ENCODE peak calls at places on chromosomes 11 and 22, in four cellular contexts. E is PC-3, S is spleen, Q is pancreas. X is an unnamed sample.

GRCh38 chr11:27294654-27295053 is 68.4 kb downstream of the CCDC34 start:
- DNase-seq in E (no peak), S (no peak), Q (no peak), X (no peak)

GRCh38 chr11:66549696-66550095 is 3.0 kb downstream of the ACTN3 start:
- DNase-seq in E (no peak), S (no peak), Q (peak; percentile 3), X (no peak)

GRCh38 chr22:26436903-26437515 is 7.9 kb downstream of the ASPHD2 start:
- DNase-seq in E (peak; percentile 32), S (no peak), Q (no peak), X (no peak)

GRCh38 chr11:47971501-47971900 is 8.9 kb upstream of the PTPRJ start:
- DNase-seq in E (no peak), S (no peak), Q (no peak), X (no peak)

GRCh38 chr22:32034275-32034674 is 8.8 kb upstream of the SLC5A1 start:
- DNase-seq in E (no peak), S (no peak), Q (no peak), X (no peak)

GRCh38 chr22:19109198-19110063 is 12.8 kb downstream of the DGCR2 start:
- DNase-seq in E (no peak), S (no peak), Q (no peak), X (peak; percentile 26)

GRCh38 chr22:21803859-21804258 is 63.6 kb downstream of the MAPK1 start:
- DNase-seq in E (no peak), S (no peak), Q (no peak), X (no peak)

GRCh38 chr11:66862559-66863037 is 5.7 kb downstream of the LRFN4 start:
- DNase-seq in E (no peak), S (no peak), Q (no peak), X (no peak)

GRCh38 chr11:17408026-17408425 is 19.6 kb upstream of the KCNJ11 start:
- DNase-seq in E (no peak), S (peak; percentile 41), Q (peak; percentile 22), X (no peak)

GRCh38 chr11:114813216-114813615 is 134.9 kb downstream of the NXPE2 start:
- DNase-seq in E (no peak), S (no peak), Q (no peak), X (no peak)

GRCh38 chr11:81005595-81005994 is 1564.8 kb upstream of the TENM4 start:
- DNase-seq in E (peak; percentile 90), S (no peak), Q (no peak), X (no peak)

GRCh38 chr11:121385693-121386092 is 66.4 kb upstream of the SORL1 start:
- DNase-seq in E (no peak), S (no peak), Q (no peak), X (no peak)
- TF ChIP-seq CTCF in E (no peak), S (no peak), Q (no peak), X (no peak)

DNA sequence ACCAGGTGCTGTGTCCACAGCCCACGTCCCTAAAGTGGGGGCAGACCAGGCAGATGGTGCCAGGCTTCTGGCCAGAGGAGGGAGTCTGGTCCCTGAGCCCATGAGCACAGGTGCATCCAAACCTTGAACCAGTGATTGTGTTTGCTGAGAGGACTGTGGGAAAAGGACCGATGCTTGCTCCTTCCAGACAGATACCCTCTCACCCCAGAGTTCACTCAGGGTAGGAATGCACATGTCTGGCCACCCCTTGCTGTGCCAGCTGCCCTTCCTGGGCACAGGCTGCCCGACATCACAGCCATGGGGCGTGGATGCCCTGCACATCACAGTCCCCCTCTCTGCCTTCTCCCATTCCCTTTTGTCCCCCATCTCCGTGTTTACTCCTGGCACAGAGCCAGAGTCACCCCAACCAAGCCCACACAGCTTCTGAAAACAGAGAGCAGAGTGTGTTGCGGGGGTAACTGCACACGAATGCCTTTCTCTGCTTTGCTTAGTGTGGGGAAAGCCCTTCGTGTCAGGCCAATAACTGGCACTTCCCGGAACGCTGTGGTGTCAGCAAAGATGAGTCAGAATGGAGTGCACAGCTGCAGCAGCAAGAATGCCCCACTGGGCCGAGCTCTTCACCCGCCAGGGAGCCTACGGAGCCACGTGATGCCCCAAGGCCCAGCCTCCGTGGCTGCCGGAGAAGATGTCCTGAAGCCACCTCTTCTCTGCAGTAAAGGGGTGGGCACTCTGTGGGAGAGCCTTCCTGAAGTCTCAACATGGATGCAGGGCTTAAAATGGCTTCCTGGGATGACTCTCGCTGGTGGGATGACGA is 7.6 kb downstream of the CARS1 start:
- DNase-seq in E (peak; percentile 86), S (peak; percentile 92), Q (peak; percentile 76), X (peak; percentile 61)
- H3K4me1 ChIP-seq in E (peaks cover 15% of the 10 kb centered on the region), S (no peaks in the 10 kb centered on the region), Q (no peaks in the 10 kb centered on the region), X (no peaks in the 10 kb centered on the region)

DNA sequence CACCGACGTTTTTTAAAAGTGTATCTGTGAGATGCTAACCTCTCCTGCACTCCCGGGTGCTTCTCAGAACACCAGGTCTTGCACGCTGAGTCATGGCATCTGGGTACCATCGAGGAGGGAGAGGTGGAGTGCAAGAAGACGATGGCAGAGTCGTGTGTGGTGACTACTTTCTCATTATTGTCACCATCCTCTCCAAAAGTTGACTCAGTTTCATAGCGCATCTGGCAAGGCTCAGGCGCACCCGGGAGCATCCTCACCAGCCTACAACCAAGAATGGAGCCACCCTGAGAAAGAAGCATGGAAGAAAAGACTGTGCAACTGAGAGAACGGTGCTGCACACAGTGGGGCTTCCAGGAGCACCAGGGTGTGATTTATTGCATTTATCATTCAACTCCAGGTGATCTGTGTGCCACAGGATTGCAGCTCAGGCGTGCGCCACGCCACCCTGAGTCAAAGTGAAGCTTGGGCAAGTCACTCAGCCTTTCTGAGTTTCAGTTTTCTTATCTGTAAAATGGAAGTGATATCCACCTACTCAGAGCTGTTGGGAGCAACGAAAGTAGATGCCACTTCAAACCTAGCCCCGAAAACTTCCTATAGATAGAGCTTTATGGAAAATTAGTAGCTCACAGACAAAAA is 65.4 kb downstream of the LINC01488 start:
- DNase-seq in E (no peak), S (peak; percentile 43), Q (no peak), X (no peak)
- TF ChIP-seq CTCF in E (no peak), S (no peak), Q (no peak), X (no peak)

DNA sequence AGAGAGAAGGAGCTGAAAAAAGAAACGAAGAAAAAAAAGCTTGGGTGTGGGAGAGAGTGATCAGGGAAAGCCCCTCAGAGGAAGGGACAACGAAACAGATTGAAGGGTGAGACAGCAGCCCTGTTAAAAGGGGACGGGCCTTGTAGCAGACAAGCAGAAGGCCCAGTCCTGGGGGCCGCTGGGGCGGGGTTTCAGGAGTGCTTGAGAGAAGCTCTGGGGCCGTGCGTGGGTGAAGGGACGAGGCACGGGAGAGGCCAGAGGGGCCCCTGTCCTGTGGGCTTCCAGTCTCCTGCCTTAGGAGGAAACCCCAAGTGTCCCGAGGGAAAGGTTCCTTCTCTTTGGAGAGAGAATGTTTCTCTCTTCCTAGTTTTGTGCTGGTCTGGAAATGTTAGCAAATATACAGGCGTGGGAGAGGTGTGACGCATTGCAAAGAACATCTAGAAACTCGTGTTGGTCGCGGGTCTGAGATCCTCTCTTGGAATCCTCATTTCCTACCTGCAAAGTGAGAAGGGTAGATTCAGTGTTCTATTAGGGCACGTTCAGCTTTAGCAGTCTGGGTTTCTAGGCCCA is 28.6 kb downstream of the ADAMTS15 start:
- DNase-seq in E (no peak), S (no peak), Q (no peak), X (no peak)
- H3K4me1 ChIP-seq in E (peaks cover 18% of the 10 kb centered on the region), S (peaks cover 5% of the 10 kb centered on the region), Q (no peaks in the 10 kb centered on the region), X (no peaks in the 10 kb centered on the region)

GRCh38 chr11:8307601-8308000 is 43.9 kb upstream of the LMO1 start:
- DNase-seq in E (no peak), S (peak; percentile 58), Q (no peak), X (no peak)

GRCh38 chr11:8310743-8311298 is 47.1 kb upstream of the LMO1 start:
- DNase-seq in E (no peak), S (peak; percentile 51), Q (no peak), X (no peak)

GRCh38 chr11:8309311-8309710 is 45.6 kb upstream of the LMO1 start:
- DNase-seq in E (no peak), S (no peak), Q (no peak), X (no peak)

GRCh38 chr11:8311366-8311765 is 47.7 kb upstream of the LMO1 start:
- DNase-seq in E (no peak), S (peak; percentile 35), Q (no peak), X (no peak)

GRCh38 chr11:8309862-8310261 is 46.2 kb upstream of the LMO1 start:
- DNase-seq in E (peak; percentile 33), S (no peak), Q (no peak), X (no peak)
- TF ChIP-seq CTCF in E (peak; percentile 57), S (no peak), Q (peak; percentile 18), X (no peak)

GRCh38 chr11:111639226-111639925 is 37.1 kb downstream of the SIK2 start:
- DNase-seq in E (no peak), S (no peak), Q (no peak), X (no peak)

GRCh38 chr11:111641339-111642015 is 39.2 kb downstream of the SIK2 start:
- DNase-seq in E (no peak), S (no peak), Q (no peak), X (no peak)

GRCh38 chr11:111634981-111635705 is 32.9 kb downstream of the SIK2 start:
- DNase-seq in E (peak; percentile 17), S (no peak), Q (no peak), X (no peak)

GRCh38 chr11:111635706-111636045 is 33.4 kb downstream of the SIK2 start:
- DNase-seq in E (no peak), S (no peak), Q (no peak), X (no peak)

GRCh38 chr11:111637885-111638284 is 35.6 kb downstream of the SIK2 start:
- DNase-seq in E (no peak), S (no peak), Q (no peak), X (no peak)
- H3K4me1 ChIP-seq in E (peaks cover 18% of the 10 kb centered on the region), S (no peaks in the 10 kb centered on the region), Q (peaks cover 35% of the 10 kb centered on the region), X (peaks cover 5% of the 10 kb centered on the region)

GRCh38 chr11:2074266-2074825 is 64.8 kb downstream of the IGF2 start:
- DNase-seq in E (no peak), S (no peak), Q (no peak), X (no peak)
- TF ChIP-seq CTCF in E (peak; percentile 56), S (no peak), Q (no peak), X (no peak)

GRCh38 chr11:96279421-96280290 is 63.3 kb downstream of the MAML2 start:
- DNase-seq in E (peak; percentile 84), S (no peak), Q (no peak), X (no peak)
- H3K4me1 ChIP-seq in E (peaks cover 33% of the 10 kb centered on the region), S (peaks cover 8% of the 10 kb centered on the region), Q (no peaks in the 10 kb centered on the region), X (peaks cover 52% of the 10 kb centered on the region)

X was measured in CD8-positive, alpha-beta T cell.